ENCODE peak calls at places on chromosome 16, in seven cellular contexts. One of them, this sample, is unnamed.

GRCh38 chr16:74650966-74651567 is 15.6 kb downstream of the RFWD3 start:
- DNase-seq in neuronal stem cell: no peak
- DNase-seq in IMR-90: no peak
- DNase-seq in H9: no peak
- DNase-seq in H1: no peak
- DNase-seq in mesenchymal stem cell: peak; percentile 29
- DNase-seq in mesendoderm: no peak
- DNase-seq in this sample: peak; percentile 40

GRCh38 chr16:610513-611381 is 20.0 kb upstream of the WFIKKN1 start:
- DNase-seq in neuronal stem cell: no peak
- DNase-seq in IMR-90: no peak
- DNase-seq in H9: peak; percentile 86
- DNase-seq in H1: peak; percentile 91
- DNase-seq in mesenchymal stem cell: no peak
- DNase-seq in mesendoderm: peak; percentile 77
- DNase-seq in this sample: peak; percentile 78

GRCh38 chr16:69924777-69925191 is 26.4 kb upstream of the CLEC18A start:
- DNase-seq in neuronal stem cell: no peak
- DNase-seq in IMR-90: peak; percentile 81
- DNase-seq in H9: no peak
- DNase-seq in H1: no peak
- DNase-seq in mesenchymal stem cell: peak; percentile 50
- DNase-seq in mesendoderm: peak; percentile 61
- DNase-seq in this sample: no peak

GRCh38 chr16:636206-637080 is at the start of gene METTL26:
- DNase-seq in neuronal stem cell: peak; percentile 94
- DNase-seq in IMR-90: peak; percentile 91
- DNase-seq in H9: peak; percentile 96
- DNase-seq in H1: peak; percentile 96
- DNase-seq in mesenchymal stem cell: peak; percentile 97
- DNase-seq in mesendoderm: peak; percentile 97
- DNase-seq in this sample: peak; percentile 94

GRCh38 chr16:12323007-12323699 is 346.6 kb downstream of the SNX29 start:
- DNase-seq in neuronal stem cell: no peak
- DNase-seq in IMR-90: no peak
- DNase-seq in H9: no peak
- DNase-seq in H1: no peak
- DNase-seq in mesenchymal stem cell: no peak
- DNase-seq in mesendoderm: no peak
- DNase-seq in this sample: no peak

GRCh38 chr16:53054670-53055485 is at the start of gene CHD9:
- DNase-seq in neuronal stem cell: peak; percentile 89
- DNase-seq in IMR-90: peak; percentile 80
- DNase-seq in H9: peak; percentile 92
- DNase-seq in H1: peak; percentile 87
- DNase-seq in mesenchymal stem cell: peak; percentile 89
- DNase-seq in mesendoderm: peak; percentile 96
- DNase-seq in this sample: peak; percentile 90

GRCh38 chr16:63789603-63790002 is 1332.3 kb downstream of the CDH11 start:
- DNase-seq in neuronal stem cell: no peak
- DNase-seq in IMR-90: no peak
- DNase-seq in H9: no peak
- DNase-seq in H1: no peak
- DNase-seq in mesenchymal stem cell: no peak
- DNase-seq in mesendoderm: peak; percentile 42
- DNase-seq in this sample: no peak

GRCh38 chr16:73037331-73037745 is 10.6 kb downstream of the ZFHX3 start:
- DNase-seq in neuronal stem cell: no peak
- DNase-seq in IMR-90: no peak
- DNase-seq in H9: no peak
- DNase-seq in H1: no peak
- DNase-seq in mesenchymal stem cell: peak; percentile 56
- DNase-seq in mesendoderm: peak; percentile 51
- DNase-seq in this sample: no peak

GRCh38 chr16:13772782-13773181 is 147.2 kb upstream of the ERCC4 start:
- DNase-seq in neuronal stem cell: no peak
- DNase-seq in IMR-90: no peak
- DNase-seq in H9: no peak
- DNase-seq in H1: no peak
- DNase-seq in mesenchymal stem cell: no peak
- DNase-seq in mesendoderm: no peak
- DNase-seq in this sample: no peak

GRCh38 chr16:48546774-48547173 is 63.2 kb downstream of the N4BP1 start:
- DNase-seq in neuronal stem cell: no peak
- DNase-seq in IMR-90: no peak
- DNase-seq in H9: no peak
- DNase-seq in H1: no peak
- DNase-seq in mesenchymal stem cell: no peak
- DNase-seq in mesendoderm: no peak
- DNase-seq in this sample: no peak

GRCh38 chr16:11014159-11014558 is 69.8 kb downstream of the CLEC16A start:
- DNase-seq in neuronal stem cell: no peak
- DNase-seq in IMR-90: peak; percentile 92
- DNase-seq in H9: no peak
- DNase-seq in H1: no peak
- DNase-seq in mesenchymal stem cell: peak; percentile 90
- DNase-seq in mesendoderm: no peak
- DNase-seq in this sample: peak; percentile 38

GRCh38 chr16:11017499-11017898 is 73.1 kb downstream of the CLEC16A start:
- DNase-seq in neuronal stem cell: no peak
- DNase-seq in IMR-90: no peak
- DNase-seq in H9: no peak
- DNase-seq in H1: no peak
- DNase-seq in mesenchymal stem cell: no peak
- DNase-seq in mesendoderm: no peak
- DNase-seq in this sample: no peak

GRCh38 chr16:11016993-11017392 is 72.6 kb downstream of the CLEC16A start:
- DNase-seq in neuronal stem cell: no peak
- DNase-seq in IMR-90: peak; percentile 58
- DNase-seq in H9: no peak
- DNase-seq in H1: no peak
- DNase-seq in mesenchymal stem cell: peak; percentile 76
- DNase-seq in mesendoderm: no peak
- DNase-seq in this sample: no peak

GRCh38 chr16:11016524-11016988 is 72.2 kb downstream of the CLEC16A start:
- DNase-seq in neuronal stem cell: no peak
- DNase-seq in IMR-90: peak; percentile 28
- DNase-seq in H9: no peak
- DNase-seq in H1: no peak
- DNase-seq in mesenchymal stem cell: peak; percentile 20
- DNase-seq in mesendoderm: no peak
- DNase-seq in this sample: no peak

GRCh38 chr16:11015607-11016006 is 71.2 kb downstream of the CLEC16A start:
- DNase-seq in neuronal stem cell: no peak
- DNase-seq in IMR-90: no peak
- DNase-seq in H9: no peak
- DNase-seq in H1: no peak
- DNase-seq in mesenchymal stem cell: no peak
- DNase-seq in mesendoderm: no peak
- DNase-seq in this sample: no peak
- H2BK120ac ChIP-seq in neuronal stem cell: no peak overlapping the region
- H2BK120ac ChIP-seq in IMR-90: peak overlapping the region; percentile 83
- H2BK120ac ChIP-seq in H9: no peak overlapping the region
- H2BK120ac ChIP-seq in H1: no peak overlapping the region
- H2BK120ac ChIP-seq in mesenchymal stem cell: no peak overlapping the region
- H2BK120ac ChIP-seq in mesendoderm: no peak overlapping the region
- H2BK120ac ChIP-seq in this sample: no peak overlapping the region

DNA sequence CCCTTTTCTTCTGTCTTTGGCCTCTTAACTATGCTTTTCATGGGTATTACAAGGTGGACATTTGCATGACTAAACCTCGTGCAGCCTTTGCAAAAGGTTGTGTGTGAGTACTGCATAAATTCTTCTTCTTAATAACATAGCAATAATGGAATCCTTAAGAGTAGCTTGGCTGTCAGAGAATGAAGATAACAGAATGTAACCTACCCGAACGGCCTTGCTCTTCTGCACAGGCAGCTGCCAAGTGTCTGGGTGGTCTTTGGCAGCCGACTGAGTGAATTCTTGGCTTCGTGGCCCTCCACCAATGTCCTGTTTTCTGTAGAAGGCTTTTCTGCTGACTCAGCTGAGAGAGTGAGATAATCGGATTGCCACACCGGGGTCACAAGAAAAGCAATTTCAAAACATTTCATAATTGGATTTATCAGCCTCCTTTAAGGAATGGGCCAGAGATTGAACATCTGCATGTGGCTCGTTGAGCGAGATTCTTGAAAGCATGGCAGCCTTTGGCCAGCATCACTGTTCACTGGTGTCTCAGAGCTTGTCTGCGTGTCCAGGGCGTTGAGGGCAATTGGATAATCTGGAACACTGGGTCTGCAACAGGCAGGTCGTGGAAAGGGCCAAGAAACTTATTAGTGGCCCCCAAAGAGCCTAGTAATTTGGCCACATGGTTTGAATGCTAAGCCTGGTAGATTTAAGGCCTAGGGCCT is 13.5 kb downstream of the IRF8 start:
- DNase-seq in neuronal stem cell: no peak
- DNase-seq in IMR-90: peak; percentile 36
- DNase-seq in H9: no peak
- DNase-seq in H1: no peak
- DNase-seq in mesenchymal stem cell: peak; percentile 46
- DNase-seq in mesendoderm: no peak
- DNase-seq in this sample: no peak
- H2AK5ac ChIP-seq in neuronal stem cell: no peak overlapping the region
- H2AK5ac ChIP-seq in IMR-90: no peak overlapping the region
- H2AK5ac ChIP-seq in H9: no peak overlapping the region
- H2AK5ac ChIP-seq in H1: no peak overlapping the region
- H2AK5ac ChIP-seq in mesenchymal stem cell: no peak overlapping the region
- H2AK5ac ChIP-seq in mesendoderm: no peak overlapping the region
- H2AK5ac ChIP-seq in this sample: no peak overlapping the region

GRCh38 chr16:4676826-4677225 is 16.5 kb upstream of the NUDT16L1 start:
- DNase-seq in neuronal stem cell: no peak
- DNase-seq in IMR-90: no peak
- DNase-seq in H9: no peak
- DNase-seq in H1: no peak
- DNase-seq in mesenchymal stem cell: no peak
- DNase-seq in mesendoderm: no peak
- DNase-seq in this sample: no peak
- H2BK120ac ChIP-seq in neuronal stem cell: no peak overlapping the region
- H2BK120ac ChIP-seq in IMR-90: no peak overlapping the region
- H2BK120ac ChIP-seq in H9: no peak overlapping the region
- H2BK120ac ChIP-seq in H1: no peak overlapping the region
- H2BK120ac ChIP-seq in mesenchymal stem cell: no peak overlapping the region
- H2BK120ac ChIP-seq in mesendoderm: no peak overlapping the region
- H2BK120ac ChIP-seq in this sample: no peak overlapping the region

DNA sequence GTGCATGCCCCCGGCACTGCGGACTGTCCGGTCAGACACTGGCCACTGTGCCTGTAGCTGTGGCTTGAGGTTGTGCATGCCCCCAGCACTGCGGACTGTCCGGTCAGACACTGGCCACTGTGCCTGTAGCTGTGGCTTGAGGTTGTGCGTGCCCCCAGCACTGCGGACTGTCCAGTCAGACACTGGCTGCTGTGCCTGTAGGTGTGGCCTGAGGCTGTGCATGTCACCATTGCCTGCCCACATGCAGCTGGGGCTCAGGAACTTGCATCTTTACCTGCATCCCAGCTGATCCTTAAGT is 5.2 kb downstream of the MTHFSD start:
- DNase-seq in neuronal stem cell: no peak
- DNase-seq in IMR-90: no peak
- DNase-seq in H9: no peak
- DNase-seq in H1: no peak
- DNase-seq in mesenchymal stem cell: no peak
- DNase-seq in mesendoderm: no peak
- DNase-seq in this sample: peak; percentile 7
- H2AK5ac ChIP-seq in neuronal stem cell: no peak overlapping the region
- H2AK5ac ChIP-seq in IMR-90: no peak overlapping the region
- H2AK5ac ChIP-seq in H9: no peak overlapping the region
- H2AK5ac ChIP-seq in H1: no peak overlapping the region
- H2AK5ac ChIP-seq in mesenchymal stem cell: no peak overlapping the region
- H2AK5ac ChIP-seq in mesendoderm: no peak overlapping the region
- H2AK5ac ChIP-seq in this sample: no peak overlapping the region

GRCh38 chr16:89037261-89038152 is 56.1 kb upstream of the ACSF3 start:
- DNase-seq in neuronal stem cell: peak; percentile 71
- DNase-seq in IMR-90: peak; percentile 20
- DNase-seq in H9: peak; percentile 74
- DNase-seq in H1: peak; percentile 87
- DNase-seq in mesenchymal stem cell: peak; percentile 18
- DNase-seq in mesendoderm: peak; percentile 59
- DNase-seq in this sample: peak; percentile 20
- H2BK120ac ChIP-seq in neuronal stem cell: no peak overlapping the region
- H2BK120ac ChIP-seq in IMR-90: no peak overlapping the region
- H2BK120ac ChIP-seq in H9: no peak overlapping the region
- H2BK120ac ChIP-seq in H1: no peak overlapping the region
- H2BK120ac ChIP-seq in mesenchymal stem cell: no peak overlapping the region
- H2BK120ac ChIP-seq in mesendoderm: no peak overlapping the region
- H2BK120ac ChIP-seq in this sample: no peak overlapping the region

DNA sequence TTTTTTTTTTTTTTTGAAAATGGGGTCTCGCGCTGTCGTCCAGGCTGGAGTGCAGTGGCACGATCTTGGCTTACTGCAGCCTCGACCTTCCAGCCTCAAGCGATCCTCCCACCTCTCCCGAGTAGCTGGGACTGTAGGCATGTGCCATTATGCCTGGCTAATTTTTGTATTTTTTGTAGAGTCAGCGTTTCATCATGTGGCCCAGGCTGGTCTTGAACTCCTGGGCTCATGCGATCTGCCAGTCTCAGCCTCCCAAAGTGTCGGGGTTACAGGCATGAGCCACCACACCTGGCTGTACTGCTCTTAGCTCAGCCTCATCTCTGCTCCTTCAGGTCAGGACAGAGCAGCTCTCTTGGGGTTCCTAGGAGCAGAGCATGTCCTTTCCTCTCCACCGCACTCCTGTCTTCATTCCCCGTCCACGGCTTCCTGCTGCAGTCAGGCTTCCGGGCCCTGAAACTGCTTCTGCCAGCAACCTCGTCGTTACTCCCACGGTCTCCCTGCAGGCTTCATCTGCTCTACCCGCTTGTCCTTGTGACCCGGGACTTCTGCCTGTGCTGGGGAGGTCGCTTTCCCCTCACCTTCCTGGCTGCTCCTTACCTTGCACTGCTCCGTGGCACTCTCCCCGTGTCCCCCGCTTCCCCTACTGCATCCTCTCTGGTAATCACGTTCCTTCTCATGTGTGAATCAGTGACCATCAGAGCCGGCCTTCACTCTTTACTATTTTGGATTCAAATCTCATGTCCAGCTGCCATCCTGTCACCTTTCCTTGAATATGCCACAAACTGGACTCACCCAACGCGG is 38.0 kb downstream of the PRMT7 start:
- DNase-seq in neuronal stem cell: no peak
- DNase-seq in IMR-90: no peak
- DNase-seq in H9: no peak
- DNase-seq in H1: no peak
- DNase-seq in mesenchymal stem cell: no peak
- DNase-seq in mesendoderm: no peak
- DNase-seq in this sample: no peak
- H2AK5ac ChIP-seq in neuronal stem cell: no peak overlapping the region
- H2AK5ac ChIP-seq in IMR-90: no peak overlapping the region
- H2AK5ac ChIP-seq in H9: no peak overlapping the region
- H2AK5ac ChIP-seq in H1: no peak overlapping the region
- H2AK5ac ChIP-seq in mesenchymal stem cell: no peak overlapping the region
- H2AK5ac ChIP-seq in mesendoderm: no peak overlapping the region
- H2AK5ac ChIP-seq in this sample: no peak overlapping the region

This sample was measured in trophoblast cell.